ENCODE peak calls at places on chromosomes 13 and 19, in four cellular contexts. K is ascending aorta; S is CD8-positive, alpha-beta T cell; F is neural progenitor cell. X is an unnamed sample.

GRCh38 chr13:44188257-44188656 is 185.4 kb upstream of the SERP2 start:
- DNase-seq in S (no peak), F (no peak), K (no peak), X (no peak)

GRCh38 chr19:6616011-6616410 is 25.1 kb upstream of the CD70 start:
- DNase-seq in S (no peak), K (no peak), F (no peak), X (no peak)

GRCh38 chr13:24650157-24650556 is 30.1 kb upstream of the ATP12A start:
- DNase-seq in F (no peak), K (no peak), S (no peak), X (no peak)

GRCh38 chr19:6423499-6424189 is 967 bp downstream of the KHSRP start:
- DNase-seq in K (no peak), S (no peak), F (peak; percentile 75), X (no peak)

GRCh38 chr19:16831531-16831930 is 2.3 kb downstream of the SIN3B start:
- DNase-seq in F (no peak), S (no peak), K (no peak), X (no peak)

GRCh38 chr19:54017266-54017665 is 25.8 kb downstream of the CACNG6 start:
- DNase-seq in S (no peak), F (no peak), K (no peak), X (no peak)

GRCh38 chr19:56637976-56638555 is 4.9 kb upstream of the SMIM17 start:
- DNase-seq in S (peak; percentile 25), K (no peak), F (peak; percentile 95), X (no peak)

GRCh38 chr19:18431351-18432197 is 6.4 kb downstream of the ISYNA1 start:
- DNase-seq in K (no peak), F (no peak), S (no peak), X (no peak)

GRCh38 chr13:35144496-35144895 is 202.4 kb downstream of the NBEA start:
- DNase-seq in S (no peak), F (no peak), K (no peak), X (no peak)

X was measured in cortex of kidney.